ENCODE peak calls at places on chromosomes 1 and 21, in nine cellular contexts. J, V, Z, U, X, A, P, S and C are unnamed samples.

GRCh38 chr1:198656500-198656932 is 17.7 kb downstream of the PTPRC start:
- DNase-seq in X (no peak), V (no peak), S (peak), U (no peak), A (no peak), Z (no peak), P (peak), J (no peak), C (no peak)

GRCh38 chr1:171480035-171480434 is 5.3 kb upstream of the PRRC2C start:
- DNase-seq in X (no peak), J (no peak), P (no peak), V (no peak), U (no peak), A (no peak), Z (no peak), S (no peak), C (no peak)

GRCh38 chr1:48470506-48470905 is 1.5 kb downstream of the SPATA6 start:
- DNase-seq in Z (peak), A (peak), U (no peak), P (peak), J (no peak), S (no peak), X (no peak), V (no peak), C (peak)

GRCh38 chr1:228048120-228048519 is 34.4 kb upstream of the ARF1 start:
- DNase-seq in A (no peak), Z (no peak), S (no peak), U (no peak), V (no peak), P (no peak), J (no peak), X (no peak), C (no peak)

GRCh38 chr1:234281826-234282489 is 91.3 kb upstream of the COA6 start:
- DNase-seq in U (no peak), A (peak), Z (no peak), V (no peak), X (no peak), P (no peak), S (no peak), J (no peak), C (no peak)

GRCh38 chr21:38774152-38774551 is 31.6 kb upstream of the ETS2 start:
- DNase-seq in J (no peak), A (no peak), Z (no peak), U (no peak), X (no peak), P (no peak), S (no peak), V (no peak), C (no peak)

GRCh38 chr1:101293461-101294045 is 56.7 kb downstream of the S1PR1 start:
- DNase-seq in S (peak), A (no peak), Z (peak), X (no peak), U (no peak), V (no peak), P (no peak), J (no peak), C (no peak)

GRCh38 chr1:234978397-234979291 is 150.0 kb downstream of the TOMM20 start:
- DNase-seq in A (peak), J (no peak), U (no peak), P (no peak), S (peak), Z (peak), X (peak), V (no peak), C (no peak)

GRCh38 chr1:153035211-153035610 is 4.2 kb downstream of the SPRR1B start:
- DNase-seq in U (no peak), A (no peak), J (no peak), V (no peak), Z (no peak), P (no peak), S (no peak), X (no peak), C (no peak)

GRCh38 chr1:160953030-160953429 is 1.6 kb downstream of the ITLN2 start:
- DNase-seq in P (no peak), V (no peak), S (no peak), U (no peak), X (no peak), Z (no peak), J (no peak), A (no peak), C (no peak)

GRCh38 chr1:53477626-53478025 is 18.4 kb downstream of the DMRTB1 start:
- DNase-seq in P (no peak), U (no peak), Z (no peak), J (no peak), V (no peak), A (no peak), S (no peak), X (no peak), C (no peak)

GRCh38 chr1:202643397-202644218 is 66.6 kb downstream of the SYT2 start:
- DNase-seq in J (no peak), X (no peak), U (no peak), A (peak), P (no peak), V (no peak), S (no peak), Z (no peak), C (no peak)